ENCODE peak calls at places on chromosomes 6 and 20, in seven cellular contexts. R is HEK293T; S is M059J; E is stimulated activated CD4-positive, alpha-beta T cell treated with anti-CD3 and anti-CD28 coated beads, Interleukin-1b, Interleukin-23, amount 100 ng/mL, for 1 hour; J is IMR-90; U is AG04450; O is LoVo. L is an unnamed sample.
A peak's percentile ranks its signal among the peaks of the same experiment; 100 is the strongest.

GRCh38 chr6:134402372-134402984 is 84.6 kb upstream of the SGK1 start:
- DNase-seq in R (no peak), S (no peak), E (no peak), J (no peak), U (no peak), O (no peak), L (no peak)

GRCh38 chr6:127956260-127956888 is 55.5 kb upstream of the THEMIS start:
- DNase-seq in R (no peak), S (peak; percentile 57), E (no peak), J (no peak), U (no peak), O (no peak), L (no peak)

GRCh38 chr6:38141045-38141444 is 321.5 kb downstream of the ZFAND3 start:
- DNase-seq in R (no peak), S (no peak), E (no peak), J (no peak), U (no peak), O (no peak), L (no peak)

GRCh38 chr20:24139846-24140245 is 151.3 kb upstream of the GGTLC1 start:
- DNase-seq in R (no peak), S (no peak), E (no peak), J (no peak), U (no peak), O (no peak), L (no peak)

GRCh38 chr6:3406362-3406809 is 50.5 kb downstream of the SLC22A23 start:
- DNase-seq in R (no peak), S (no peak), E (no peak), J (no peak), U (no peak), O (no peak), L (no peak)

GRCh38 chr6:159973951-159974350 is 5.1 kb downstream of the IGF2R start:
- DNase-seq in R (no peak), S (peak; percentile 74), E (no peak), J (peak; percentile 89), U (no peak), O (no peak), L (no peak)

GRCh38 chr6:37851997-37852524 is 32.5 kb downstream of the ZFAND3 start:
- DNase-seq in R (no peak), S (no peak), E (no peak), J (no peak), U (no peak), O (no peak), L (no peak)

GRCh38 chr6:49906511-49906910 is 40.2 kb upstream of the CRISP1 start:
- DNase-seq in R (no peak), S (no peak), E (no peak), J (no peak), U (no peak), O (no peak), L (no peak)

GRCh38 chr6:119643866-119644265 is 294.3 kb upstream of the MAN1A1 start:
- DNase-seq in R (no peak), S (no peak), E (no peak), J (no peak), U (no peak), O (no peak), L (no peak)

GRCh38 chr6:151240036-151240685 is 394 bp downstream of the AKAP12 start:
- DNase-seq in R (peak; percentile 87), S (peak; percentile 76), E (no peak), J (peak; percentile 64), U (no peak), O (no peak), L (peak; percentile 46)

GRCh38 chr6:104229057-104229456 is 630.7 kb downstream of the HACE1 start:
- DNase-seq in R (no peak), S (no peak), E (no peak), J (no peak), U (no peak), O (no peak), L (no peak)

GRCh38 chr20:63253438-63254236 is 626 bp downstream of the NKAIN4 start:
- DNase-seq in R (peak; percentile 21), S (no peak), E (no peak), J (no peak), U (no peak), O (no peak), L (no peak)

GRCh38 chr20:41050361-41051019 is 21.9 kb downstream of the TOP1 start:
- DNase-seq in R (no peak), S (peak; percentile 52), E (no peak), J (peak; percentile 68), U (no peak), O (no peak), L (no peak)

GRCh38 chr6:55108469-55109130 is 65.7 kb upstream of the HCRTR2 start:
- DNase-seq in R (peak; percentile 14), S (peak; percentile 4), E (no peak), J (no peak), U (no peak), O (no peak), L (no peak)

GRCh38 chr20:44050925-44051660 is 135.9 kb downstream of the JPH2 start:
- DNase-seq in R (no peak), S (no peak), E (no peak), J (no peak), U (no peak), O (no peak), L (no peak)

GRCh38 chr6:137740347-137740746 is 126.7 kb upstream of the TNFAIP3 start:
- DNase-seq in R (no peak), S (no peak), E (no peak), J (no peak), U (no peak), O (no peak), L (no peak)

GRCh38 chr20:62605996-62606395 is 36.3 kb upstream of the SLCO4A1 start:
- DNase-seq in R (no peak), S (no peak), E (no peak), J (no peak), U (no peak), O (no peak), L (no peak)

GRCh38 chr6:42781546-42781810 is 374 bp upstream of the BICRAL start:
- DNase-seq in R (no peak), S (no peak), E (no peak), J (peak; percentile 30), U (no peak), O (no peak), L (no peak)

GRCh38 chr20:50381771-50382593 is 128.2 kb upstream of the PTPN1 start:
- DNase-seq in R (no peak), S (no peak), E (no peak), J (no peak), U (no peak), O (peak; percentile 27), L (no peak)

GRCh38 chr20:29497261-29497671 is 1760.2 kb upstream of the DEFB115 start:
- DNase-seq in R (no peak), S (no peak), E (peak; percentile 5), J (no peak), U (no peak), O (no peak), L (peak; percentile 8)

GRCh38 chr20:58375796-58376195 is 13.2 kb upstream of the VAPB start:
- DNase-seq in R (no peak), S (no peak), E (no peak), J (no peak), U (no peak), O (no peak), L (no peak)

GRCh38 chr6:167791036-167791779 is 35.5 kb upstream of the AFDN start:
- DNase-seq in R (no peak), S (peak; percentile 67), E (no peak), J (no peak), U (no peak), O (no peak), L (no peak)

GRCh38 chr20:54456972-54457371 is 18.4 kb upstream of the DOK5 start:
- DNase-seq in R (no peak), S (no peak), E (no peak), J (no peak), U (no peak), O (no peak), L (no peak)

GRCh38 chr6:90915224-90915915 is 328.5 kb upstream of the MAP3K7 start:
- DNase-seq in R (no peak), S (no peak), E (no peak), J (no peak), U (no peak), O (no peak), L (no peak)

GRCh38 chr20:3452690-3453089 is 18.1 kb upstream of the ATRN start:
- DNase-seq in R (no peak), S (peak; percentile 67), E (no peak), J (no peak), U (no peak), O (no peak), L (no peak)

GRCh38 chr6:63571382-63571882 is 848 bp upstream of the LOC128125822 start:
- DNase-seq in R (no peak), S (no peak), E (no peak), J (no peak), U (no peak), O (no peak), L (no peak)

GRCh38 chr20:63772781-63773520 is 33.4 kb downstream of the SLC2A4RG start:
- DNase-seq in R (no peak), S (peak; percentile 41), E (no peak), J (peak; percentile 11), U (no peak), O (no peak), L (no peak)